ENCODE peak calls at places on chromosomes 4 and X, in six cellular contexts. A, K, Q, Z, Y and R are unnamed samples.
A peak's percentile ranks its signal among the peaks of the same experiment; 100 is the strongest.

GRCh38 chr4:109315341-109315740 is 12.9 kb upstream of the COL25A1 start:
- DNase-seq in K (no peak), Q (no peak), Z (no peak), Y (no peak), A (no peak), R (no peak)

GRCh38 chr4:145069361-145069760 is 28.6 kb downstream of the ANAPC10 start:
- DNase-seq in Z (peak; percentile 53), Q (peak; percentile 33), Y (no peak), A (no peak), K (no peak), R (no peak)

GRCh38 chr4:75660491-75660890 is 12.7 kb downstream of the G3BP2 start:
- DNase-seq in Z (no peak), Y (no peak), Q (no peak), A (no peak), K (no peak), R (no peak)

GRCh38 chr4:83150563-83151330 is 36.2 kb upstream of the PLAC8 start:
- DNase-seq in Z (no peak), Y (no peak), A (peak; percentile 35), K (no peak), Q (peak; percentile 27), R (no peak)

GRCh38 chr4:105951198-105951597 is 55.9 kb downstream of the NPNT start:
- DNase-seq in Y (no peak), Z (peak; percentile 70), K (no peak), Q (peak; percentile 45), A (peak; percentile 27), R (no peak)

GRCh38 chrX:115889121-115889890 is 281.2 kb upstream of the AGTR2 start:
- DNase-seq in K (no peak), Y (no peak), Z (no peak), Q (no peak), A (no peak), R (no peak)

GRCh38 chr4:14168919-14169318 is 541.4 kb upstream of the BOD1L1 start:
- DNase-seq in Q (peak; percentile 96), A (peak; percentile 17), K (no peak), Z (peak; percentile 60), Y (peak; percentile 60), R (no peak)

GRCh38 chrX:141652315-141652714 is 46.2 kb downstream of the SPANXD start:
- DNase-seq in K (no peak), Q (peak; percentile 65), Z (no peak), Y (no peak), A (no peak), R (no peak)

GRCh38 chr4:72418458-72418857 is 150.6 kb downstream of the ADAMTS3 start:
- DNase-seq in Q (peak; percentile 78), A (peak; percentile 40), Y (no peak), Z (peak; percentile 20), K (no peak), R (peak; percentile 45)

GRCh38 chr4:156799121-156799589 is 172.4 kb downstream of the PDGFC start:
- DNase-seq in A (no peak), Q (peak; percentile 52), Z (peak; percentile 60), K (no peak), Y (no peak), R (no peak)

GRCh38 chrX:54178100-54178940 is 4.7 kb downstream of the FAM120C start:
- DNase-seq in Y (peak; percentile 3), K (no peak), A (no peak), Q (peak; percentile 76), Z (peak; percentile 69), R (no peak)

GRCh38 chrX:68261060-68261672 is 172.1 kb downstream of the OPHN1 start:
- DNase-seq in Y (no peak), K (no peak), Z (no peak), A (no peak), Q (peak; percentile 39), R (no peak)

GRCh38 chr4:27568236-27568951 is 707.8 kb downstream of the STIM2 start:
- DNase-seq in K (no peak), Y (no peak), Q (peak; percentile 23), A (no peak), Z (no peak), R (no peak)

GRCh38 chrX:102126863-102127262 is 1.4 kb downstream of the TCEAL2 start:
- DNase-seq in Z (no peak), A (no peak), Q (no peak), K (no peak), Y (no peak), R (no peak)

GRCh38 chr4:139689093-139689722 is 23.6 kb downstream of the MGST2 start:
- DNase-seq in A (peak; percentile 74), Z (no peak), Q (no peak), K (no peak), Y (no peak), R (no peak)

GRCh38 chr4:101367201-101367600 is 19.9 kb upstream of the PPP3CA start:
- DNase-seq in Q (peak; percentile 16), Y (no peak), K (no peak), Z (peak; percentile 84), A (peak; percentile 10), R (no peak)

GRCh38 chrX:22686138-22686541 is 313.6 kb upstream of the DDX53 start:
- DNase-seq in Q (peak; percentile 63), Y (no peak), Z (peak; percentile 6), A (no peak), K (no peak), R (no peak)

GRCh38 chr4:5186584-5187170 is 135.4 kb downstream of the STK32B start:
- DNase-seq in K (no peak), A (no peak), Q (no peak), Z (no peak), Y (no peak), R (no peak)

GRCh38 chr4:79217043-79217442 is 108.8 kb downstream of the NAA11 start:
- DNase-seq in Z (no peak), A (no peak), K (no peak), Y (no peak), Q (no peak), R (no peak)

GRCh38 chrX:80751456-80751855 is 58.2 kb downstream of the BRWD3 start:
- DNase-seq in A (no peak), Q (no peak), K (no peak), Y (no peak), Z (no peak), R (no peak)

GRCh38 chr4:127783026-127783769 is 1.1 kb downstream of the HSPA4L start:
- DNase-seq in Z (peak; percentile 63), A (peak; percentile 64), Y (no peak), K (no peak), Q (peak; percentile 95), R (peak; percentile 30)

GRCh38 chr4:118889313-118889694 is 650 bp downstream of the SYNPO2 start:
- DNase-seq in Y (no peak), Z (no peak), K (no peak), A (no peak), Q (no peak), R (no peak)

DNA sequence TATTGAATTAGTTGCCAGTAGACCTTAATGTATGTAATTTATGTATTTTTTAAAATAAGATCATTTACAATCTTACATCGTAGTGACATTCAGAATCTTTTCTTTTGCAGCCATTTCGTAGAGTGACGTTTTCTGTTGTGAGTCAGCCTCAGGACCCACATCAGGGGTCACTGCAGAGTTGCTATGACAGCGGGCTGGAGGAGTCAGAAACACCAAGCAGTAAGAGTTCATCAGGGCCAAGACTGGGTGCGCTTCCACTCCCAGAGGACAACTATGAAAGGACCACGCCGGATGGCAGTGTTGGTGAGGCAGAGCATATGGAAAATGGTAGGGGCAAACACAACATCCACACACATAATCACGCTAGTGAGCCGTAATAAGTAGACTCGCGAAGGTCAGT is 199.9 kb downstream of the PCDH7 start:
- DNase-seq in Q (no peak), A (no peak), Z (no peak), K (no peak), Y (no peak), R (no peak)
- TF ChIP-seq CTCF in Q (no peak), A (no peak), Z (no peak), K (no peak), Y (no peak), R (no peak)

GRCh38 chr4:24576276-24576675 is 8.1 kb downstream of the DHX15 start:
- DNase-seq in A (no peak), K (no peak), Y (no peak), Q (no peak), Z (no peak), R (no peak)

GRCh38 chr4:24573582-24573981 is 10.8 kb downstream of the DHX15 start:
- DNase-seq in Y (no peak), Q (no peak), K (no peak), Z (no peak), A (no peak), R (no peak)

GRCh38 chr4:24582235-24582863 is 2.0 kb downstream of the DHX15 start:
- DNase-seq in Q (no peak), Z (no peak), K (no peak), A (peak; percentile 11), Y (no peak), R (no peak)

GRCh38 chr4:24574256-24574655 is 10.1 kb downstream of the DHX15 start:
- DNase-seq in K (no peak), Q (no peak), Z (no peak), Y (no peak), A (no peak), R (no peak)

DNA sequence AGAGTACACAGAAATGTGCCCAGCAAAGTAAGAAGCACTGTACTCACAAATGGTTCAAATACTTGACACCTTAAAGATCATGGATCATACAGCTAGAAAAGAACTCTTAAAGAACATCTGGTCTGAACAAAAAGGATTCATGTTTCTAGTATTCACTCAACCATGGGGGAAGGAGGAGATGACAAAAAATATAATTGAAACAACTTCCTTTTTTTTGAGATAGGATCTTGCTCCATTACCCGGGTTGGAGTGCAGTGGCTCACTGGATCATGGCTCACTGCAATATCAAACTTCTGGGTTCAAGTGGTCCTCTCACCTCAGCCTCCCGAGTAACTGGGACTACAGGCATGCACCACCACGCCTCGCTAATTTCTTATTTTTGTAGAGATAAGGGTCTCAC is 6.0 kb downstream of the DHX15 start:
- DNase-seq in A (no peak), K (no peak), Y (no peak), Z (no peak), Q (no peak), R (no peak)
- TF ChIP-seq CTCF in A (no peak), K (no peak), Y (no peak), Z (no peak), Q (no peak), R (no peak)

GRCh38 chr4:102713096-102713495 is 47.7 kb downstream of the MANBA start:
- DNase-seq in K (no peak), Z (peak; percentile 54), A (peak; percentile 58), Q (no peak), Y (no peak), R (no peak)

GRCh38 chr4:102717448-102718092 is 43.2 kb downstream of the MANBA start:
- DNase-seq in A (peak; percentile 35), Y (no peak), K (no peak), Q (peak; percentile 60), Z (peak; percentile 8), R (no peak)

GRCh38 chr4:102710986-102711385 is 49.8 kb downstream of the MANBA start:
- DNase-seq in Q (no peak), K (no peak), Z (no peak), Y (no peak), A (no peak), R (no peak)

GRCh38 chr4:102715057-102715456 is 45.7 kb downstream of the MANBA start:
- DNase-seq in K (no peak), Q (no peak), Y (peak; percentile 8), A (no peak), Z (no peak), R (no peak)
- TF ChIP-seq CTCF in K (peak; percentile 31), Q (peak; percentile 15), Y (no peak), A (no peak), Z (no peak), R (no peak)

DNA sequence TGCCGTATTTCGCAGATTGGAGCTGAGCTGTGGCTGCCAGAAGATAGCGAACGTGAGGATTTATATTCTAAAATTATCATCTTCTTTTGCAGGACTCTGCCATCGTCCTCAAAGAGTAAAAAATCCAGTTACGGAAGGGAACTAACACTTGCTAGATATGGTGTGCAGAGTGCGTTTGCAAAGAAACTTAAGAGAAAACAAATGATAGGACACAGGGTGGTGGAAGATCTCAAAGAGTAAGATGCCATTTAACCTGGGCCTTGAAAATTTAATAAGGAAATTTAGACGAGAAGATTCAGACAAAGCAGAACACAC is 566 bp downstream of the LARP7 start:
- DNase-seq in Q (no peak), Y (no peak), K (no peak), A (no peak), Z (no peak), R (no peak)
- TF ChIP-seq CTCF in Q (no peak), Y (no peak), K (no peak), A (no peak), Z (no peak), R (peak; percentile 7)